ENCODE peak calls at places on chromosomes 7 and 10, in six cellular contexts. N is cardiac fibroblast; P is activated T-helper 9 cell treated with anti-CD3 and anti-CD28 coated beads, Interleukin-2, amount 50 U/mL, for 16 hours; O is H1; H is GM04503; B is NCI-H1092. Y is an unnamed sample.

GRCh38 chr10:128573236-128573800 is 447.1 kb upstream of the MKI67 start:
- DNase-seq in N (no peak), P (no peak), O (no peak), H (no peak), B (no peak), Y (no peak)

GRCh38 chr10:12130237-12130872 is 878 bp downstream of the SEC61A2 start:
- DNase-seq in N (peak; percentile 76), P (no peak), O (no peak), H (peak; percentile 32), B (peak; percentile 37), Y (no peak)

GRCh38 chr10:60733189-60733815 is 45.0 kb upstream of the CDK1 start:
- DNase-seq in N (no peak), P (peak; percentile 42), O (no peak), H (no peak), B (no peak), Y (no peak)

GRCh38 chr7:83655951-83656556 is 7.1 kb upstream of the SEMA3E start:
- DNase-seq in N (peak; percentile 68), P (no peak), O (no peak), H (no peak), B (peak; percentile 17), Y (no peak)

GRCh38 chr10:77943086-77943901 is 16.7 kb upstream of the DLG5 start:
- DNase-seq in N (peak; percentile 75), P (no peak), O (no peak), H (peak; percentile 64), B (no peak), Y (no peak)

GRCh38 chr7:22351329-22351692 is 5.6 kb downstream of the RAPGEF5 start:
- DNase-seq in N (no peak), P (no peak), O (no peak), H (no peak), B (no peak), Y (no peak)

GRCh38 chr7:42745357-42746022 is 166.4 kb downstream of the C7orf25 start:
- DNase-seq in N (peak; percentile 26), P (no peak), O (no peak), H (no peak), B (no peak), Y (no peak)

GRCh38 chr10:27783660-27784059 is 38.0 kb upstream of the MKX start:
- DNase-seq in N (peak; percentile 9), P (no peak), O (peak; percentile 19), H (peak; percentile 35), B (no peak), Y (no peak)

GRCh38 chr7:134477954-134478353 is 19.1 kb upstream of the AKR1B1 start:
- DNase-seq in N (peak; percentile 65), P (no peak), O (no peak), H (no peak), B (no peak), Y (no peak)

GRCh38 chr7:32535303-32535702 is 40.0 kb downstream of the AVL9 start:
- DNase-seq in N (no peak), P (no peak), O (no peak), H (no peak), B (no peak), Y (no peak)

GRCh38 chr10:111698711-111699110 is 484.9 kb downstream of the GPAM start:
- DNase-seq in N (no peak), P (no peak), O (no peak), H (no peak), B (no peak), Y (no peak)

GRCh38 chr7:48299580-48300169 is 128.4 kb downstream of the ABCA13 start:
- DNase-seq in N (peak; percentile 64), P (no peak), O (no peak), H (no peak), B (peak; percentile 79), Y (no peak)

GRCh38 chr10:20355915-20356314 is 539.7 kb downstream of the PLXDC2 start:
- DNase-seq in N (no peak), P (no peak), O (no peak), H (no peak), B (no peak), Y (no peak)

GRCh38 chr7:602341-603141 is 82.9 kb upstream of the PDGFA start:
- DNase-seq in N (no peak), P (peak; percentile 55), O (no peak), H (no peak), B (no peak), Y (no peak)

GRCh38 chr10:128908109-128908898 is 558.7 kb upstream of the MGMT start:
- DNase-seq in N (peak; percentile 19), P (no peak), O (no peak), H (no peak), B (no peak), Y (no peak)

GRCh38 chr10:69316313-69317059 is 38.2 kb downstream of the HK1 start:
- DNase-seq in N (peak; percentile 55), P (no peak), O (no peak), H (no peak), B (no peak), Y (no peak)

GRCh38 chr7:131400833-131401593 is 73.3 kb downstream of the MKLN1 start:
- DNase-seq in N (peak; percentile 47), P (no peak), O (no peak), H (peak; percentile 35), B (no peak), Y (no peak)

GRCh38 chr10:132941640-132942051 is 724 bp downstream of the CFAP46 start:
- DNase-seq in N (no peak), P (no peak), O (no peak), H (no peak), B (no peak), Y (no peak)

GRCh38 chr7:91083855-91084644 is 180.2 kb upstream of the FZD1 start:
- DNase-seq in N (peak; percentile 39), P (no peak), O (no peak), H (no peak), B (no peak), Y (no peak)

GRCh38 chr7:85226401-85227085 is 39.7 kb upstream of the SEMA3D start:
- DNase-seq in N (no peak), P (no peak), O (no peak), H (no peak), B (no peak), Y (no peak)

GRCh38 chr10:71696635-71697326 is 22.8 kb downstream of the C10orf105 start:
- DNase-seq in N (peak; percentile 37), P (peak; percentile 41), O (peak; percentile 41), H (no peak), B (peak; percentile 4), Y (no peak)

GRCh38 chr10:112875474-112876267 is 74.4 kb upstream of the TCF7L2 start:
- DNase-seq in N (peak; percentile 68), P (no peak), O (no peak), H (peak; percentile 17), B (no peak), Y (no peak)

GRCh38 chr7:36207451-36208291 is 54.6 kb downstream of the EEPD1 start:
- DNase-seq in N (peak; percentile 51), P (peak; percentile 18), O (no peak), H (no peak), B (no peak), Y (no peak)

GRCh38 chr10:75532253-75532924 is 101.0 kb downstream of the LRMDA start:
- DNase-seq in N (no peak), P (no peak), O (no peak), H (no peak), B (no peak), Y (no peak)

GRCh38 chr7:131653418-131654248 is 97.2 kb upstream of the PODXL start:
- DNase-seq in N (no peak), P (no peak), O (no peak), H (no peak), B (no peak), Y (no peak)

GRCh38 chr7:37908221-37908788 is 8.3 kb downstream of the SFRP4 start:
- DNase-seq in N (no peak), P (no peak), O (no peak), H (peak; percentile 99), B (no peak), Y (no peak)

GRCh38 chr10:64271983-64272382 is 750.8 kb downstream of the REEP3 start:
- DNase-seq in N (no peak), P (no peak), O (no peak), H (no peak), B (no peak), Y (no peak)

GRCh38 chr10:113425596-113425995 is 127.3 kb upstream of the HABP2 start:
- DNase-seq in N (peak; percentile 5), P (no peak), O (no peak), H (no peak), B (no peak), Y (no peak)

GRCh38 chr10:112873541-112873940 is 76.5 kb upstream of the TCF7L2 start:
- DNase-seq in N (no peak), P (no peak), O (no peak), H (no peak), B (no peak), Y (no peak)